ENCODE peak calls at places on chromosomes 11 and 22, in ten cellular contexts. T is A549; M is PC-3; L is DMS 273 treated with DMSO at 0.1 percent for 48 hours; C is activated T-cell treated with anti-CD3 and anti-CD28 coated beads, Interleukin-2, amount 50 U/mL, for 24 hours; S is stimulated activated CD8-positive, alpha-beta memory T cell treated with anti-CD3 and anti-CD28 coated beads, Interleukin-4, amount 100 ng/mL, for 1 hour; A is non-pigmented ciliary epithelial cell; J is spleen; V is GM13977; Y is GM19239. F is an unnamed sample.

GRCh38 chr11:61134801-61135257 is 26.4 kb downstream of the VPS37C start:
- DNase-seq in T (no peak), M (no peak), L (no peak), C (no peak), S (no peak), A (no peak), J (peak), V (no peak), Y (no peak), F (no peak)

GRCh38 chr11:6926208-6927029 is at the start of gene ZNF215:
- DNase-seq in T (peak), M (peak), L (no peak), C (peak), S (no peak), A (peak), J (peak), V (peak), Y (peak), F (peak)

GRCh38 chr11:123218451-123218850 is 23.4 kb upstream of the CLMP start:
- DNase-seq in T (no peak), M (no peak), L (no peak), C (no peak), S (no peak), A (no peak), J (no peak), V (no peak), Y (no peak), F (no peak)

GRCh38 chr11:2477254-2477653 is 32.4 kb downstream of the KCNQ1 start:
- DNase-seq in T (no peak), M (no peak), L (no peak), C (no peak), S (no peak), A (no peak), J (no peak), V (no peak), Y (no peak), F (no peak)

GRCh38 chr11:69010361-69010891 is 2.6 kb downstream of the MRGPRF start:
- DNase-seq in T (no peak), M (peak), L (no peak), C (no peak), S (no peak), A (no peak), J (peak), V (no peak), Y (no peak), F (no peak)

GRCh38 chr11:111586305-111586915 is 15.8 kb upstream of the SIK2 start:
- DNase-seq in T (no peak), M (peak), L (no peak), C (no peak), S (no peak), A (no peak), J (no peak), V (peak), Y (no peak), F (peak)

GRCh38 chr22:28381427-28382167 is 298.0 kb downstream of the TTC28 start:
- DNase-seq in T (no peak), M (peak), L (no peak), C (no peak), S (no peak), A (no peak), J (no peak), V (no peak), Y (no peak), F (no peak)

GRCh38 chr11:134098566-134099184 is 29.8 kb downstream of the JAM3 start:
- DNase-seq in T (no peak), M (peak), L (no peak), C (no peak), S (no peak), A (no peak), J (no peak), V (peak), Y (no peak), F (peak)

GRCh38 chr22:33579448-33580093 is 340.7 kb downstream of the LARGE1 start:
- DNase-seq in T (peak), M (peak), L (peak), C (peak), S (no peak), A (no peak), J (no peak), V (peak), Y (peak), F (peak)

GRCh38 chr11:128776088-128776433 is 82.2 kb downstream of the FLI1 start:
- DNase-seq in T (no peak), M (no peak), L (no peak), C (peak), S (no peak), A (no peak), J (no peak), V (peak), Y (no peak), F (no peak)

GRCh38 chr11:87020764-87021365 is 16.9 kb upstream of the TMEM135 start:
- DNase-seq in T (no peak), M (no peak), L (no peak), C (no peak), S (no peak), A (no peak), J (no peak), V (no peak), Y (no peak), F (no peak)

GRCh38 chr11:92781151-92781550 is 188.3 kb upstream of the MTNR1B start:
- DNase-seq in T (no peak), M (no peak), L (no peak), C (no peak), S (no peak), A (no peak), J (no peak), V (no peak), Y (no peak), F (no peak)

GRCh38 chr11:111441443-111441842 is 62.4 kb upstream of the POU2AF1 start:
- DNase-seq in T (no peak), M (peak), L (no peak), C (peak), S (no peak), A (peak), J (no peak), V (no peak), Y (no peak), F (no peak)

GRCh38 chr11:69307421-69307820 is 13.5 kb downstream of the MYEOV start:
- DNase-seq in T (no peak), M (no peak), L (no peak), C (no peak), S (no peak), A (no peak), J (no peak), V (no peak), Y (no peak), F (no peak)

GRCh38 chr11:128026596-128026995 is 560.8 kb downstream of the ETS1 start:
- DNase-seq in T (no peak), M (peak), L (no peak), C (no peak), S (no peak), A (peak), J (no peak), V (no peak), Y (no peak), F (no peak)

GRCh38 chr11:116665523-116665922 is 107.3 kb downstream of the BUD13 start:
- DNase-seq in T (no peak), M (no peak), L (no peak), C (no peak), S (no peak), A (no peak), J (no peak), V (no peak), Y (no peak), F (no peak)

GRCh38 chr11:70496591-70497535 is 98.5 kb downstream of the CTTN start:
- DNase-seq in T (no peak), M (no peak), L (no peak), C (no peak), S (no peak), A (no peak), J (peak), V (no peak), Y (no peak), F (no peak)

GRCh38 chr11:45859661-45860140 is 12.4 kb downstream of the CRY2 start:
- DNase-seq in T (no peak), M (no peak), L (peak), C (no peak), S (no peak), A (peak), J (peak), V (no peak), Y (no peak), F (peak)

GRCh38 chr22:49964493-49965290 is 4.1 kb downstream of the PIM3 start:
- DNase-seq in T (no peak), M (no peak), L (no peak), C (peak), S (no peak), A (no peak), J (peak), V (no peak), Y (no peak), F (no peak)

GRCh38 chr11:34501500-34501899 is 12.1 kb downstream of the ELF5 start:
- DNase-seq in T (no peak), M (peak), L (no peak), C (no peak), S (no peak), A (peak), J (no peak), V (no peak), Y (no peak), F (no peak)

GRCh38 chr11:117144477-117145392 is 648 bp downstream of the PAFAH1B2 start:
- DNase-seq in T (peak), M (peak), L (no peak), C (peak), S (no peak), A (peak), J (peak), V (peak), Y (peak), F (peak)

GRCh38 chr11:73237471-73238290 is 19.6 kb downstream of the P2RY2 start:
- DNase-seq in T (no peak), M (no peak), L (no peak), C (no peak), S (no peak), A (no peak), J (peak), V (no peak), Y (no peak), F (no peak)

GRCh38 chr11:8928981-8929615 is 3.6 kb downstream of the C11orf16 start:
- DNase-seq in T (no peak), M (no peak), L (no peak), C (no peak), S (no peak), A (no peak), J (no peak), V (no peak), Y (no peak), F (no peak)

GRCh38 chr11:120929664-120930154 is 94.2 kb upstream of the TBCEL start:
- DNase-seq in T (peak), M (peak), L (no peak), C (peak), S (no peak), A (no peak), J (no peak), V (peak), Y (peak), F (peak)

GRCh38 chr22:30301995-30302809 is 12.9 kb upstream of the CASTOR1 start:
- DNase-seq in T (no peak), M (peak), L (no peak), C (peak), S (no peak), A (no peak), J (peak), V (no peak), Y (no peak), F (no peak)

GRCh38 chr11:62472063-62472884 is 53.4 kb downstream of the SCGB1A1 start:
- DNase-seq in T (peak), M (peak), L (no peak), C (no peak), S (no peak), A (no peak), J (no peak), V (no peak), Y (no peak), F (no peak)

GRCh38 chr11:130712480-130712879 is 203.8 kb downstream of the SNX19 start:
- DNase-seq in T (no peak), M (no peak), L (no peak), C (no peak), S (no peak), A (no peak), J (no peak), V (no peak), Y (no peak), F (no peak)

GRCh38 chr11:110908401-110909106 is 196.3 kb upstream of the ARHGAP20 start:
- DNase-seq in T (no peak), M (peak), L (no peak), C (no peak), S (no peak), A (peak), J (no peak), V (no peak), Y (no peak), F (no peak)

GRCh38 chr22:46366801-46367706 is 31.5 kb downstream of the TRMU start:
- DNase-seq in T (no peak), M (no peak), L (no peak), C (no peak), S (no peak), A (no peak), J (peak), V (no peak), Y (no peak), F (no peak)

GRCh38 chr11:116853461-116854073 is 16.1 kb upstream of the APOA1 start:
- DNase-seq in T (no peak), M (peak), L (no peak), C (peak), S (no peak), A (peak), J (no peak), V (peak), Y (peak), F (peak)

GRCh38 chr11:102462610-102463009 is 10.0 kb upstream of the TMEM123 start:
- DNase-seq in T (no peak), M (no peak), L (no peak), C (no peak), S (no peak), A (no peak), J (no peak), V (no peak), Y (no peak), F (no peak)

GRCh38 chr22:22061085-22062077 is 78.8 kb upstream of the TOP3B start:
- DNase-seq in T (peak), M (peak), L (no peak), C (no peak), S (no peak), A (no peak), J (no peak), V (no peak), Y (no peak), F (peak)

GRCh38 chr22:30767656-30768055 is 73.0 kb downstream of the OSBP2 start:
- DNase-seq in T (no peak), M (no peak), L (no peak), C (no peak), S (no peak), A (no peak), J (no peak), V (no peak), Y (no peak), F (no peak)

GRCh38 chr11:19547044-19547443 is 165.6 kb upstream of the NAV2 start:
- DNase-seq in T (no peak), M (no peak), L (no peak), C (no peak), S (no peak), A (no peak), J (no peak), V (no peak), Y (no peak), F (no peak)

GRCh38 chr11:2298795-2299747 is 2.6 kb downstream of the C11orf21 start:
- DNase-seq in T (peak), M (peak), L (no peak), C (peak), S (no peak), A (no peak), J (peak), V (peak), Y (no peak), F (peak)

GRCh38 chr22:46935506-46936377 is 173.3 kb downstream of the TBC1D22A start:
- DNase-seq in T (no peak), M (peak), L (no peak), C (no peak), S (no peak), A (no peak), J (no peak), V (no peak), Y (no peak), F (no peak)

F was measured in T47D.